ENCODE peak calls at places on chromosomes 2 and 18, in seven cellular contexts. G is upper lobe of right lung, S is astrocyte of the cerebellum, A is dorsolateral prefrontal cortex, H is kidney epithelial cell, U is Caco-2, R is heart right ventricle. W is an unnamed sample.

GRCh38 chr2:105678346-105678745 is 66.4 kb upstream of the NCK2 start:
- DNase-seq in G (no peak), S (no peak), A (no peak), H (no peak), U (no peak), R (no peak), W (no peak)

GRCh38 chr2:155485141-155485842 is 786.8 kb downstream of the KCNJ3 start:
- DNase-seq in G (no peak), S (no peak), A (no peak), H (no peak), U (no peak), R (no peak), W (no peak)

GRCh38 chr2:158923641-158924040 is 44.8 kb upstream of the TANC1 start:
- DNase-seq in G (no peak), S (no peak), A (no peak), H (no peak), U (no peak), R (no peak), W (no peak)

GRCh38 chr18:42520074-42520473 is 565.0 kb downstream of the PIK3C3 start:
- DNase-seq in G (no peak), S (no peak), A (no peak), H (no peak), U (peak; percentile 51), R (no peak), W (no peak)

GRCh38 chr2:27322301-27322765 is 564 bp downstream of the MPV17 start:
- DNase-seq in G (no peak), S (no peak), A (no peak), H (no peak), U (no peak), R (no peak), W (no peak)

GRCh38 chr2:227665189-227665940 is 1.2 kb upstream of the SCYGR5 start:
- DNase-seq in G (no peak), S (no peak), A (no peak), H (no peak), U (no peak), R (no peak), W (no peak)

GRCh38 chr2:129092871-129093385 is 774.3 kb upstream of the HS6ST1 start:
- DNase-seq in G (no peak), S (no peak), A (no peak), H (no peak), U (no peak), R (no peak), W (no peak)

GRCh38 chr2:39851691-39852110 is 72.6 kb upstream of the THUMPD2 start:
- DNase-seq in G (no peak), S (peak; percentile 29), A (no peak), H (no peak), U (no peak), R (no peak), W (no peak)

GRCh38 chr18:55343396-55344073 is 244.5 kb downstream of the TCF4 start:
- DNase-seq in G (no peak), S (no peak), A (no peak), H (no peak), U (no peak), R (no peak), W (no peak)

GRCh38 chr2:239150125-239151011 is 250.5 kb downstream of the HDAC4 start:
- DNase-seq in G (peak; percentile 23), S (no peak), A (no peak), H (no peak), U (no peak), R (no peak), W (peak; percentile 22)

GRCh38 chr18:74836296-74837139 is 238.8 kb downstream of the ZNF407 start:
- DNase-seq in G (no peak), S (no peak), A (no peak), H (no peak), U (no peak), R (no peak), W (no peak)

GRCh38 chr2:61460168-61460567 is 10.7 kb downstream of the USP34 start:
- DNase-seq in G (no peak), S (no peak), A (no peak), H (peak; percentile 52), U (no peak), R (no peak), W (no peak)

GRCh38 chr18:62897153-62897552 is 181.8 kb downstream of the PHLPP1 start:
- DNase-seq in G (no peak), S (no peak), A (no peak), H (no peak), U (no peak), R (no peak), W (no peak)

GRCh38 chr2:189444322-189444721 is 3.0 kb downstream of the WDR75 start:
- DNase-seq in G (no peak), S (no peak), A (no peak), H (no peak), U (no peak), R (no peak), W (no peak)

GRCh38 chr2:74462054-74462785 is 3.0 kb downstream of the MOGS start:
- DNase-seq in G (no peak), S (no peak), A (no peak), H (no peak), U (no peak), R (no peak), W (no peak)

GRCh38 chr18:35688757-35689156 is 107.2 kb downstream of the GALNT1 start:
- DNase-seq in G (no peak), S (no peak), A (no peak), H (no peak), U (no peak), R (no peak), W (no peak)

GRCh38 chr18:55403555-55403954 is 184.4 kb downstream of the TCF4 start:
- DNase-seq in G (no peak), S (no peak), A (no peak), H (no peak), U (no peak), R (no peak), W (no peak)

GRCh38 chr2:153105829-153106578 is 372.6 kb downstream of the RPRM start:
- DNase-seq in G (no peak), S (no peak), A (no peak), H (no peak), U (no peak), R (no peak), W (no peak)

GRCh38 chr18:49020621-49021021 is 69.9 kb upstream of the SMAD7 start:
- DNase-seq in G (peak; percentile 62), S (no peak), A (peak; percentile 24), H (no peak), U (no peak), R (no peak), W (peak; percentile 53)

GRCh38 chr2:9807555-9808305 is 35.5 kb upstream of the TAF1B start:
- DNase-seq in G (no peak), S (no peak), A (no peak), H (no peak), U (no peak), R (no peak), W (no peak)

GRCh38 chr2:96856776-96857673 is 791 bp downstream of the ANKRD39 start:
- DNase-seq in G (no peak), S (no peak), A (no peak), H (no peak), U (peak; percentile 45), R (no peak), W (peak; percentile 81)

GRCh38 chr2:160377204-160377995 is 116.2 kb downstream of the RBMS1 start:
- DNase-seq in G (no peak), S (no peak), A (no peak), H (no peak), U (no peak), R (no peak), W (no peak)

GRCh38 chr2:160379399-160379798 is 114.2 kb downstream of the RBMS1 start:
- DNase-seq in G (no peak), S (peak; percentile 89), A (no peak), H (no peak), U (no peak), R (no peak), W (no peak)

GRCh38 chr2:160380000-160380570 is 113.5 kb downstream of the RBMS1 start:
- DNase-seq in G (no peak), S (no peak), A (no peak), H (no peak), U (no peak), R (no peak), W (no peak)

GRCh38 chr2:160381425-160381951 is 112.1 kb downstream of the RBMS1 start:
- DNase-seq in G (no peak), S (no peak), A (no peak), H (no peak), U (no peak), R (no peak), W (no peak)

DNA sequence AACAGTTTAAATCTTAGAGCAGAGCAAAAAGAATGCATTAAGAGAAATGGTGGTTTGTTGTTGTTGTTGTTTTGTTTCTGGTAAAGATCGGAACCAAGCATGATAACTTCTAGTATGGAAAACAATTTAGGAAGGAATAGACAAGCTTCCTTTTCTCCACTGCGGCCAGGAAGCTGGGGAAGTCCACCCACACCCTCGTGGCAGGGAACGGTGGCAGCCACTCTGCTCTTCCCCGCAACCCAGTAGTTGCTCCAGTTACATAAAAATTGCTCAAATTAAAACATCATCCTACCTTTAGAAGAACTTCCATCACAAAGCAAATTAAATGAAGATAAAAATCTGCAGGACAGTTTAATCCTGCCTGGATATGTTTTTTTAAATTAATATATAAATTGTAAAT is 113.0 kb downstream of the RBMS1 start:
- DNase-seq in G (peak; percentile 74), S (no peak), A (no peak), H (no peak), U (no peak), R (no peak), W (no peak)
- H3K4me3 ChIP-seq in G (no peak overlapping the region), S (no peak overlapping the region), A (no peak overlapping the region), H (no peak overlapping the region), U (no peak overlapping the region), R (peak overlapping the region; percentile 18), W (peak overlapping the region; percentile 41)

GRCh38 chr18:67515987-67516431 is 511 bp downstream of the DSEL start:
- DNase-seq in G (peak; percentile 94), S (peak; percentile 80), A (peak; percentile 89), H (peak; percentile 49), U (peak; percentile 69), R (peak; percentile 81), W (peak; percentile 90)
- TF ChIP-seq CTCF in G (peak; percentile 67), S (peak; percentile 85), A (peak; percentile 76), H (peak; percentile 88), U (peak; percentile 59), R (peak; percentile 56), W (peak; percentile 69)

GRCh38 chr2:127384529-127384928 is 3.2 kb downstream of the MAP3K2 start:
- DNase-seq in G (no peak), S (no peak), A (no peak), H (no peak), U (no peak), R (no peak), W (no peak)

GRCh38 chr2:127386764-127387654 is 766 bp downstream of the MAP3K2 start:
- DNase-seq in G (peak; percentile 93), S (peak; percentile 62), A (peak; percentile 84), H (no peak), U (peak; percentile 89), R (peak; percentile 84), W (peak; percentile 92)

GRCh38 chr2:127387655-127388422 is at the start of gene MAP3K2:
- DNase-seq in G (peak; percentile 97), S (peak; percentile 64), A (peak; percentile 91), H (no peak), U (peak; percentile 92), R (peak; percentile 96), W (peak; percentile 95)

GRCh38 chr2:127388423-127389164 is 819 bp upstream of the MAP3K2 start:
- DNase-seq in G (no peak), S (no peak), A (no peak), H (no peak), U (no peak), R (no peak), W (no peak)

GRCh38 chr2:127386246-127386645 is 1.5 kb downstream of the MAP3K2 start:
- DNase-seq in G (no peak), S (no peak), A (no peak), H (no peak), U (no peak), R (no peak), W (no peak)
- H3K4me3 ChIP-seq in G (peak overlapping the region; percentile 82), S (peak overlapping the region; percentile 79), A (peak overlapping the region; percentile 86), H (no peak overlapping the region), U (peak overlapping the region; percentile 99), R (peak overlapping the region; percentile 93), W (peak overlapping the region; percentile 97)

GRCh38 chr18:24672165-24672950 is 211.9 kb downstream of the HRH4 start:
- DNase-seq in G (no peak), S (no peak), A (no peak), H (no peak), U (no peak), R (no peak), W (no peak)
- TF ChIP-seq CTCF in G (no peak), S (no peak), A (no peak), H (peak; percentile 26), U (no peak), R (no peak), W (no peak)